ENCODE peak calls at places on chromosomes 3 and 15, in six cellular contexts. Y is astrocyte, A is fibroblast of lung, N is neural progenitor cell, X is hepatocyte, R is PC-9. S is an unnamed sample. For H3K36me3, the result is how much of the 10 kb centered on the place peaks cover.

GRCh38 chr3:157417247-157417646 is 19.4 kb upstream of the PTX3 start:
- DNase-seq in Y (no peak), A (peak), N (no peak), X (peak), R (no peak), S (no peak)

GRCh38 chr3:52253314-52254260 is 8.0 kb downstream of the PPM1M start:
- DNase-seq in Y (no peak), A (peak), N (no peak), X (peak), R (no peak), S (peak)

GRCh38 chr3:169104541-169104940 is 559.0 kb downstream of the MECOM start:
- DNase-seq in Y (peak), A (peak), N (no peak), X (no peak), R (no peak), S (no peak)

GRCh38 chr3:108818404-108818803 is 4.2 kb upstream of the TRAT1 start:
- DNase-seq in Y (peak), A (peak), N (peak), X (peak), R (peak), S (peak)

GRCh38 chr3:126438186-126438585 is 37.5 kb downstream of the ZXDC start:
- DNase-seq in Y (no peak), A (no peak), N (no peak), X (no peak), R (no peak), S (no peak)

GRCh38 chr15:82317091-82317489 is 32.2 kb downstream of the GOLGA6L10 start:
- DNase-seq in Y (no peak), A (no peak), N (no peak), X (no peak), R (no peak), S (no peak)

GRCh38 chr3:152899306-152899705 is 64.4 kb downstream of the P2RY1 start:
- DNase-seq in Y (no peak), A (no peak), N (no peak), X (no peak), R (no peak), S (no peak)

GRCh38 chr3:43883729-43884396 is 193.1 kb downstream of the ABHD5 start:
- DNase-seq in Y (no peak), A (no peak), N (no peak), X (no peak), R (no peak), S (no peak)

GRCh38 chr3:59502806-59503205 is 453.0 kb upstream of the CFAP20DC start:
- DNase-seq in Y (peak), A (peak), N (no peak), X (peak), R (no peak), S (no peak)

GRCh38 chr3:14490255-14490654 is 49.9 kb downstream of the GRIP2 start:
- DNase-seq in Y (no peak), A (no peak), N (no peak), X (no peak), R (no peak), S (no peak)

GRCh38 chr3:177026505-177027277 is 170.6 kb downstream of the TBL1XR1 start:
- DNase-seq in Y (peak), A (peak), N (no peak), X (no peak), R (no peak), S (no peak)

GRCh38 chr3:71602256-71602655 is 18.7 kb upstream of the FOXP1 start:
- DNase-seq in Y (peak), A (peak), N (no peak), X (peak), R (no peak), S (no peak)

GRCh38 chr3:14858105-14858504 is 39.3 kb downstream of the FGD5 start:
- DNase-seq in Y (no peak), A (no peak), N (no peak), X (no peak), R (no peak), S (no peak)

GRCh38 chr3:132265488-132265887 is 51.7 kb upstream of the ACP3 start:
- DNase-seq in Y (no peak), A (no peak), N (no peak), X (no peak), R (no peak), S (no peak)

GRCh38 chr3:97910931-97911351 is 61.3 kb downstream of the RIOX2 start:
- DNase-seq in Y (no peak), A (no peak), N (no peak), X (peak), R (no peak), S (peak)

GRCh38 chr15:33526532-33526931 is 215.8 kb downstream of the RYR3 start:
- DNase-seq in Y (no peak), A (no peak), N (no peak), X (no peak), R (peak), S (no peak)

GRCh38 chr3:191329654-191330308 is 545 bp downstream of the UTS2B start:
- DNase-seq in Y (peak), A (peak), N (peak), X (peak), R (peak), S (peak)

GRCh38 chr15:89404023-89404422 is 69.4 kb upstream of the POLG start:
- DNase-seq in Y (no peak), A (no peak), N (no peak), X (no peak), R (no peak), S (no peak)

GRCh38 chr3:139326131-139326530 is 17.7 kb upstream of the MRPS22 start:
- DNase-seq in Y (no peak), A (no peak), N (no peak), X (no peak), R (no peak), S (no peak)

GRCh38 chr3:17589888-17590287 is 152.5 kb downstream of the TBC1D5 start:
- DNase-seq in Y (no peak), A (no peak), N (no peak), X (no peak), R (no peak), S (no peak)

GRCh38 chr15:31302778-31303433 is 23.7 kb upstream of the KLF13 start:
- DNase-seq in Y (no peak), A (no peak), N (peak), X (no peak), R (no peak), S (peak)

GRCh38 chr3:98824256-98824655 is 61.1 kb downstream of the ST3GAL6 start:
- DNase-seq in Y (no peak), A (no peak), N (no peak), X (no peak), R (no peak), S (no peak)

DNA sequence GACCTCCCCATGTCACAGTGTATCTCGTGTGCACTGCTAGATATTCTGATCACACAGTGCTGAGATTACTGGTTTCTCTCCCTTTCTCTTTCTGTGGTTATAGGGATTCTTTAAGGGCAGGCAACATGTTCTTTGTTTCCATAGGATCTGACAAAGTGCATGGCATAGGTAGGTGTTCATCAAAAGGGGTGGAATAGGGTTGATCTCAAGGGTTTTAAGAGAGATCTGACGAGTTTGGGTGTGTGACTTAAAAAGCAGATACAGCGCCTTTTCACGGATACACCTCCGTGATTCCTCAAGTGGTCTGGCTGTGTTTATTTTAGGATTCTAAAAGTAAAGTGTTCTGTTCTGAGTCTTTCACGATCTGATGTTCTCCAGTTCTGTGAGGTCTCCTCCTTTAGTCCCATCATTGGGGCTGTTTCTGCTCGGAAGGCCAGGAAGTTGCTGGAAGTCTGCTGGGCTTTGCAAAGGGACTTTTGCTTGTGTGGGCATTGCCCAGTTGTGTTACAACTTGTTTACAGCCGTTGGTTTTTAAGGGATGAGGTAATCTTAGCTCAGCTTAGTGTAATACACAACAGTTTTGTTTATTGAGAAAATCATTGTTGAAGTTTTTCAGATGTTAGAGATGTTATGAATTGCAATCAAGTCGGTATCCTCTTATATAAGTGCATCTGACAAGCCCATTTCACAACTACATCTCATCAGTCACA is 34.8 kb downstream of the IGF1R start:
- DNase-seq in Y (no peak), A (no peak), N (no peak), X (no peak), R (no peak), S (no peak)
- H3K4me2 ChIP-seq in Y (no peak), A (peak), N (peak), X (peak), R (no peak), S (no peak)

GRCh38 chr3:45597581-45597980 is 3.0 kb downstream of the LIMD1 start:
- DNase-seq in Y (no peak), A (no peak), N (no peak), X (no peak), R (no peak), S (peak)

GRCh38 chr3:45599424-45599886 is 4.9 kb downstream of the LIMD1 start:
- DNase-seq in Y (no peak), A (no peak), N (no peak), X (no peak), R (no peak), S (no peak)

GRCh38 chr3:45596290-45596791 is 1.8 kb downstream of the LIMD1 start:
- DNase-seq in Y (no peak), A (no peak), N (no peak), X (no peak), R (no peak), S (peak)

GRCh38 chr3:45595364-45596154 is 1.0 kb downstream of the LIMD1 start:
- DNase-seq in Y (no peak), A (no peak), N (no peak), X (no peak), R (peak), S (peak)

DNA sequence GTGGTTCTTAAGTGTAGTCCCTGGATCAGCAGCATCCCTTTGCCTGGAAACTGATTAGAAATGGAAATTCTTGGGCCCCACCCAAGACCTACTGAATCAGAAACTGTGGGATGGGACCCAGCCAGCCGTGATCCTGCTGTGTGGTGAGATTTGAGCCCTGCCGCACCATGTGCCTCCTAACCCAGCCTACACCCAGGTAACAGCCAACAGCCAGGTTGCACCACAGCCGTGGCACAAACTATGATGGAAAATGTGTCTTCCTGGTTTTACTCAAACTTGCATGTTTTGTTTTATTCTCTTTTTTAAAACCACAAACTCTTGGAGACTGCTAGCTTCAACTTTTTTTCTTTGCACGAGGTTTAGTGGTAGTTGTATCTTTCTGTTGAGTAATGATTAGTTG is 2.6 kb downstream of the LIMD1 start:
- DNase-seq in Y (peak), A (peak), N (no peak), X (no peak), R (no peak), S (peak)
- H3K4me3 ChIP-seq in Y (peak), A (peak), N (no peak), X (no peak), R (peak), S (peak)

GRCh38 chr3:133606902-133607301 is 33.4 kb downstream of the CDV3 start:
- DNase-seq in Y (no peak), A (no peak), N (no peak), X (no peak), R (no peak), S (no peak)
- H3K36me3 ChIP-seq in Y (under half), A (under half), N (under half), X (under half), R (under half), S (half or more)

GRCh38 chr3:29410200-29410599 is 129.3 kb downstream of the RBMS3 start:
- DNase-seq in Y (no peak), A (no peak), N (no peak), X (no peak), R (no peak), S (peak)
- H3K4me2 ChIP-seq in Y (no peak), A (no peak), N (no peak), X (no peak), R (no peak), S (peak)

GRCh38 chr15:56916825-56917477 is 1.5 kb upstream of the TCF12 start:
- DNase-seq in Y (no peak), A (peak), N (no peak), X (peak), R (no peak), S (no peak)
- H3K4me3 ChIP-seq in Y (peak), A (peak), N (peak), X (no peak), R (no peak), S (no peak)

GRCh38 chr3:125238759-125239158 is 26.2 kb upstream of the SLC12A8 start:
- DNase-seq in Y (no peak), A (no peak), N (no peak), X (no peak), R (no peak), S (no peak)
- H3K36me3 ChIP-seq in Y (under half), A (under half), N (under half), X (under half), R (under half), S (under half)

S was measured in OCI-LY7.